ENCODE peak calls at places on chromosomes 4 and X, in seven cellular contexts. P is fibroblast of lung, T is epithelial cell of proximal tubule, M is skeletal muscle cell, I is left ventricle myocardium inferior, U is upper lobe of left lung, K is transverse colon. F is an unnamed sample.
A peak's percentile ranks its signal among the peaks of the same experiment; 100 is the strongest.

GRCh38 chr4:53505947-53506346 is 85.3 kb downstream of the LNX1 start:
- DNase-seq in P (peak; percentile 46), T (no peak), M (no peak), I (no peak), U (no peak), K (no peak), F (no peak)

GRCh38 chr4:115515379-115516171 is 402.2 kb upstream of the NDST4 start:
- DNase-seq in P (no peak), T (no peak), M (no peak), I (no peak), U (no peak), K (no peak), F (no peak)

GRCh38 chrX:41066969-41067368 is 18.3 kb upstream of the USP9X start:
- DNase-seq in P (no peak), T (no peak), M (no peak), I (no peak), U (no peak), K (no peak), F (no peak)

GRCh38 chrX:34918091-34918736 is 24.4 kb upstream of the FAM47B start:
- DNase-seq in P (peak; percentile 43), T (peak; percentile 30), M (no peak), I (no peak), U (no peak), K (no peak), F (peak; percentile 26)

GRCh38 chrX:63418211-63418610 is 67.1 kb upstream of the SPIN4 start:
- DNase-seq in P (no peak), T (no peak), M (no peak), I (no peak), U (no peak), K (no peak), F (no peak)

GRCh38 chr4:142559986-142560385 is 286.1 kb downstream of the INPP4B start:
- DNase-seq in P (no peak), T (no peak), M (no peak), I (no peak), U (no peak), K (no peak), F (no peak)

GRCh38 chrX:152212969-152213368 is 74.6 kb upstream of the MAGEA10 start:
- DNase-seq in P (no peak), T (no peak), M (no peak), I (no peak), U (no peak), K (no peak), F (no peak)

GRCh38 chr4:6607368-6608050 is 32.5 kb downstream of the MAN2B2 start:
- DNase-seq in P (no peak), T (no peak), M (no peak), I (no peak), U (no peak), K (no peak), F (no peak)

GRCh38 chrX:13808865-13809264 is 8.0 kb downstream of the GPM6B start:
- DNase-seq in P (no peak), T (no peak), M (no peak), I (no peak), U (no peak), K (no peak), F (no peak)

GRCh38 chr4:93788712-93789111 is 39.8 kb upstream of the ATOH1 start:
- DNase-seq in P (peak; percentile 39), T (no peak), M (no peak), I (no peak), U (no peak), K (no peak), F (peak; percentile 15)

GRCh38 chr4:12679217-12679616 is 804.9 kb downstream of the RAB28 start:
- DNase-seq in P (no peak), T (no peak), M (no peak), I (no peak), U (no peak), K (no peak), F (no peak)

GRCh38 chr4:6990661-6991060 is 52.5 kb upstream of the TADA2B start:
- DNase-seq in P (no peak), T (no peak), M (no peak), I (no peak), U (no peak), K (no peak), F (no peak)

GRCh38 chr4:52925531-52925968 is 63.4 kb downstream of the RASL11B start:
- DNase-seq in P (no peak), T (no peak), M (no peak), I (no peak), U (no peak), K (no peak), F (no peak)

GRCh38 chrX:2351999-2352995 is 148.5 kb downstream of the DHRSX start:
- DNase-seq in P (peak; percentile 88), T (peak; percentile 10), M (peak; percentile 91), I (no peak), U (no peak), K (no peak), F (peak; percentile 97)

GRCh38 chrX:44767308-44767707 is 76.5 kb upstream of the DUSP21 start:
- DNase-seq in P (no peak), T (no peak), M (no peak), I (no peak), U (no peak), K (no peak), F (no peak)

GRCh38 chrX:44872319-44872816 is 620 bp upstream of the KDM6A start:
- DNase-seq in P (no peak), T (no peak), M (no peak), I (no peak), U (no peak), K (peak; percentile 65), F (peak; percentile 33)

GRCh38 chr4:120158860-120159259 is 92.2 kb upstream of the MAD2L1 start:
- DNase-seq in P (no peak), T (no peak), M (no peak), I (no peak), U (no peak), K (no peak), F (no peak)

GRCh38 chr4:120155287-120155686 is 88.6 kb upstream of the MAD2L1 start:
- DNase-seq in P (peak; percentile 9), T (no peak), M (no peak), I (no peak), U (no peak), K (no peak), F (peak; percentile 1)

DNA sequence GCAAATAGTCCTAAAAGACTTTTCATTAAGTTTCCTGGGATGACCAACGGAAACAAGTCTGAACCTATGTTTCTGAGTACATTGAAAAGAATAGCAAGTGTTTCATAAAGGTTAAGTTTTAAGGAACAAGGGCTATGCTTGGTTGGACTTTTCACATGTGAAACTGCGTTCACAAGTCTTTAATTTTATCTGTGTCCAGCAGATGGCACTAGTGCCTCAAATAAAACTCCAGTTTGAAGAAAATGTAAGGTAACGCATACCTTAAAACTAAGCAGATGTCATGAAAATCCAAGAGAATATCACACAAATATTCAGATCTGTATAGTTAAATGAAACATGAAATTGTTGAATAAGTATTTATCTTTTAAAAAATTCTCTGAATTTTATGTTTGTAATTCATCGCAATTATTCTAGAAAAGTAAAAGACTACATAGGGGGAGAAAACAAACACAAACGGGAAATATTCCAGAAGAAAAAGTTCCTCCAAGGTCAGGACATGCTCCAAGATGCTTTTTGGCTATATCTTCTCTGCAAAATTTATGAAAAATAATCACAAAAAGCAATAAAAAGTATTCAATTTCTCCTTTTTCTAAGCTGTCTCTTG is 89.6 kb upstream of the MAD2L1 start:
- DNase-seq in P (peak; percentile 89), T (peak; percentile 35), M (peak; percentile 51), I (no peak), U (no peak), K (no peak), F (peak; percentile 83)
- H3K4me3 ChIP-seq in P (no peak overlapping the region), T (no peak overlapping the region), M (no peak overlapping the region), I (no peak overlapping the region), U (no peak overlapping the region), K (no peak overlapping the region), F (no peak overlapping the region)

DNA sequence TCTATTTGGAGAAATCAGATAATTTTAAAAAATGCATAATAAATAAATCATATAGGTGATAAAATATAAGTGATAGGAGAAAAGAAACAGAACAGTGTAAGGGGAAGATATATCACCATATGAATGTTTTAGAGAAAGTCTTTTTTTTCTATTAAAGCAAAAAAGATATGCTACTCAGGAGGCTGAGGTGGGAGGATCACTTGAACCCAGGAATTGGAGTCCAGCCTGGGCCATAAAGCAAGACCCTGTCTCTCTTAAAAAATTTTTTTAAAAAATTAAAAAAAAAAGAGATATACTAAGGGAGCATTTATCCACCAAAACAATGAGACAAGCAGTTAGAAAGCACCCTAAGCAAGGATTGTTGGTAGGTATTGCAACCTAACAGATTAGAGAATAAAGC is 6.1 kb downstream of the TMEM156 start:
- DNase-seq in P (no peak), T (no peak), M (no peak), I (no peak), U (no peak), K (no peak), F (no peak)
- H3K4me3 ChIP-seq in P (no peak overlapping the region), T (no peak overlapping the region), M (no peak overlapping the region), I (no peak overlapping the region), U (no peak overlapping the region), K (no peak overlapping the region), F (no peak overlapping the region)

GRCh38 chrX:37847733-37848197 is 394 bp upstream of the DYNLT3 start:
- DNase-seq in P (no peak), T (no peak), M (no peak), I (no peak), U (no peak), K (no peak), F (no peak)
- H3K4me3 ChIP-seq in P (peak overlapping the region; percentile 71), T (peak overlapping the region; percentile 70), M (peak overlapping the region; percentile 64), I (peak overlapping the region; percentile 81), U (peak overlapping the region; percentile 85), K (no peak overlapping the region), F (peak overlapping the region; percentile 72)

GRCh38 chr4:98691588-98691987 is 33.2 kb upstream of the TSPAN5 start:
- DNase-seq in P (no peak), T (no peak), M (no peak), I (no peak), U (no peak), K (no peak), F (no peak)

GRCh38 chr4:98692411-98692810 is 34.0 kb upstream of the TSPAN5 start:
- DNase-seq in P (no peak), T (no peak), M (no peak), I (no peak), U (no peak), K (no peak), F (no peak)

GRCh38 chr4:98688416-98689290 is 30.2 kb upstream of the TSPAN5 start:
- DNase-seq in P (peak; percentile 61), T (no peak), M (no peak), I (no peak), U (no peak), K (no peak), F (peak; percentile 60)

GRCh38 chr4:98687876-98688275 is 29.5 kb upstream of the TSPAN5 start:
- DNase-seq in P (no peak), T (no peak), M (no peak), I (no peak), U (no peak), K (no peak), F (no peak)

DNA sequence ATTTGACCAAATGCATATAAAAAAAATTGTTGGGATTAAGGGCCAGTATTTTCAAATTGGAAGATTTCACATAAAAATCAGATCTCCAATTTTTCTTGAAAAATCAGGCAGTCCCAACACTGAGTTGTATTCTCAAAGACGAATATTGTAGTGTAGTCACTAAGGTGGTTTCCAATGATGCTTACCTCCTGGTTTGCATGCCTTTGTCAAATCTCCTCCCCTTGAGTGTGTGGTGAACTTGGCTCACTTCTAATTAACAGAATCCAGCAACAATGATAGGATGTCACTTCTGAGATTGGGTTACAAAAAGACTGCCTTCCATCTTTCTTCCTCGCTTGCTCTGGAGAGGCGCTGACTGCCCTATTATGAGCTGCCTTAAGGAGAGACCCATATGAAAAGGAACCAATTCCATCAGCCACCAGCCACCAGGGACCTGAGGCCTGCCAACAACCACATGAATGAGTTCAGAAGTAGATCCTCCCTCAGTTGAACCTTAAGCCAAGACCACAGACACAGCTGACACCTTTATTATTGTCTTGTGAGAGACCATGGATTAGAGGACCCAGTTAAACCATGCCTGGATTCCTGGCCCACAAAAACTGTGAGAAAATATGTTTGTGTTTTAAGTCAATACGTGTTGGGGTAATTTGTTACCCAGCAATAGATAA is 31.2 kb upstream of the TSPAN5 start:
- DNase-seq in P (no peak), T (no peak), M (no peak), I (no peak), U (no peak), K (no peak), F (no peak)
- H3K4me3 ChIP-seq in P (no peak overlapping the region), T (no peak overlapping the region), M (no peak overlapping the region), I (no peak overlapping the region), U (no peak overlapping the region), K (no peak overlapping the region), F (no peak overlapping the region)